ENCODE peak calls at places on chromosomes 13 and 19, in seven cellular contexts. One of them, this sample, is unnamed.

GRCh38 chr19:40621966-40622772 is 21.0 kb downstream of the LTBP4 start:
- DNase-seq in Peyer's patch: no peak
- DNase-seq in GM23338: no peak
- DNase-seq in A549: no peak
- DNase-seq in thoracic aorta: no peak
- DNase-seq in IMR-90: no peak
- DNase-seq in gastrocnemius medialis: no peak
- DNase-seq in this sample: no peak

GRCh38 chr13:44698076-44698475 is 121.9 kb upstream of the TSC22D1 start:
- DNase-seq in Peyer's patch: no peak
- DNase-seq in GM23338: no peak
- DNase-seq in A549: no peak
- DNase-seq in thoracic aorta: no peak
- DNase-seq in IMR-90: no peak
- DNase-seq in gastrocnemius medialis: no peak
- DNase-seq in this sample: no peak

GRCh38 chr19:19737559-19738332 is 4.8 kb upstream of the ZNF14 start:
- DNase-seq in Peyer's patch: no peak
- DNase-seq in GM23338: no peak
- DNase-seq in A549: no peak
- DNase-seq in thoracic aorta: no peak
- DNase-seq in IMR-90: no peak
- DNase-seq in gastrocnemius medialis: no peak
- DNase-seq in this sample: no peak

GRCh38 chr19:6773323-6773931 is 919 bp downstream of the VAV1 start:
- DNase-seq in Peyer's patch: peak
- DNase-seq in GM23338: peak
- DNase-seq in A549: no peak
- DNase-seq in thoracic aorta: no peak
- DNase-seq in IMR-90: no peak
- DNase-seq in gastrocnemius medialis: no peak
- DNase-seq in this sample: no peak

GRCh38 chr13:79405501-79405830 is 589 bp downstream of the RBM26 start:
- DNase-seq in Peyer's patch: no peak
- DNase-seq in GM23338: peak
- DNase-seq in A549: peak
- DNase-seq in thoracic aorta: no peak
- DNase-seq in IMR-90: no peak
- DNase-seq in gastrocnemius medialis: no peak
- DNase-seq in this sample: peak

GRCh38 chr19:37468961-37469777 is at the start of gene ZNF570:
- DNase-seq in Peyer's patch: peak
- DNase-seq in GM23338: peak
- DNase-seq in A549: peak
- DNase-seq in thoracic aorta: peak
- DNase-seq in IMR-90: peak
- DNase-seq in gastrocnemius medialis: peak
- DNase-seq in this sample: peak

GRCh38 chr13:114263590-114263989 is 17.8 kb upstream of the UPF3A start:
- DNase-seq in Peyer's patch: no peak
- DNase-seq in GM23338: no peak
- DNase-seq in A549: no peak
- DNase-seq in thoracic aorta: no peak
- DNase-seq in IMR-90: no peak
- DNase-seq in gastrocnemius medialis: no peak
- DNase-seq in this sample: no peak

GRCh38 chr19:6014551-6015135 is 36.7 kb upstream of the RANBP3 start:
- DNase-seq in Peyer's patch: no peak
- DNase-seq in GM23338: no peak
- DNase-seq in A549: no peak
- DNase-seq in thoracic aorta: no peak
- DNase-seq in IMR-90: no peak
- DNase-seq in gastrocnemius medialis: no peak
- DNase-seq in this sample: no peak

GRCh38 chr13:93422980-93423554 is 196.5 kb downstream of the GPC6 start:
- DNase-seq in Peyer's patch: no peak
- DNase-seq in GM23338: no peak
- DNase-seq in A549: no peak
- DNase-seq in thoracic aorta: no peak
- DNase-seq in IMR-90: no peak
- DNase-seq in gastrocnemius medialis: no peak
- DNase-seq in this sample: no peak

GRCh38 chr13:96636310-96636709 is 358.0 kb downstream of the OXGR1 start:
- DNase-seq in Peyer's patch: no peak
- DNase-seq in GM23338: no peak
- DNase-seq in A549: no peak
- DNase-seq in thoracic aorta: no peak
- DNase-seq in IMR-90: no peak
- DNase-seq in gastrocnemius medialis: no peak
- DNase-seq in this sample: no peak

GRCh38 chr13:76976488-76976887 is 15.4 kb upstream of the CLN5 start:
- DNase-seq in Peyer's patch: no peak
- DNase-seq in GM23338: no peak
- DNase-seq in A549: no peak
- DNase-seq in thoracic aorta: no peak
- DNase-seq in IMR-90: no peak
- DNase-seq in gastrocnemius medialis: no peak
- DNase-seq in this sample: no peak

GRCh38 chr19:41551212-41551610 is 24.8 kb upstream of the CEACAM21 start:
- DNase-seq in Peyer's patch: no peak
- DNase-seq in GM23338: no peak
- DNase-seq in A549: no peak
- DNase-seq in thoracic aorta: no peak
- DNase-seq in IMR-90: no peak
- DNase-seq in gastrocnemius medialis: no peak
- DNase-seq in this sample: no peak

GRCh38 chr19:6503407-6504201 is 1.5 kb upstream of the TUBB4A start:
- DNase-seq in Peyer's patch: no peak
- DNase-seq in GM23338: no peak
- DNase-seq in A549: no peak
- DNase-seq in thoracic aorta: no peak
- DNase-seq in IMR-90: no peak
- DNase-seq in gastrocnemius medialis: no peak
- DNase-seq in this sample: no peak

GRCh38 chr19:517721-518136 is 10.4 kb downstream of the TPGS1 start:
- DNase-seq in Peyer's patch: no peak
- DNase-seq in GM23338: no peak
- DNase-seq in A549: no peak
- DNase-seq in thoracic aorta: no peak
- DNase-seq in IMR-90: no peak
- DNase-seq in gastrocnemius medialis: no peak
- DNase-seq in this sample: no peak

GRCh38 chr19:35006342-35006998 is 6.3 kb downstream of the GRAMD1A start:
- DNase-seq in Peyer's patch: no peak
- DNase-seq in GM23338: no peak
- DNase-seq in A549: peak
- DNase-seq in thoracic aorta: no peak
- DNase-seq in IMR-90: peak
- DNase-seq in gastrocnemius medialis: no peak
- DNase-seq in this sample: no peak

GRCh38 chr19:52897149-52897935 is at the start of gene ZNF320:
- DNase-seq in Peyer's patch: peak
- DNase-seq in GM23338: peak
- DNase-seq in A549: no peak
- DNase-seq in thoracic aorta: peak
- DNase-seq in IMR-90: peak
- DNase-seq in gastrocnemius medialis: peak
- DNase-seq in this sample: peak

GRCh38 chr19:44109458-44109857 is 3.7 kb upstream of the ZNF225 start:
- DNase-seq in Peyer's patch: no peak
- DNase-seq in GM23338: no peak
- DNase-seq in A549: no peak
- DNase-seq in thoracic aorta: no peak
- DNase-seq in IMR-90: no peak
- DNase-seq in gastrocnemius medialis: no peak
- DNase-seq in this sample: no peak

GRCh38 chr13:112722433-112723250 is 32.8 kb downstream of the ATP11A start:
- DNase-seq in Peyer's patch: peak
- DNase-seq in GM23338: peak
- DNase-seq in A549: peak
- DNase-seq in thoracic aorta: no peak
- DNase-seq in IMR-90: peak
- DNase-seq in gastrocnemius medialis: no peak
- DNase-seq in this sample: peak

GRCh38 chr13:35978607-35979316 is 152.4 kb downstream of the DCLK1 start:
- DNase-seq in Peyer's patch: no peak
- DNase-seq in GM23338: peak
- DNase-seq in A549: peak
- DNase-seq in thoracic aorta: no peak
- DNase-seq in IMR-90: peak
- DNase-seq in gastrocnemius medialis: no peak
- DNase-seq in this sample: peak

GRCh38 chr13:85659493-85659892 is 139.7 kb downstream of the SLITRK6 start:
- DNase-seq in Peyer's patch: no peak
- DNase-seq in GM23338: no peak
- DNase-seq in A549: no peak
- DNase-seq in thoracic aorta: no peak
- DNase-seq in IMR-90: peak
- DNase-seq in gastrocnemius medialis: no peak
- DNase-seq in this sample: peak

GRCh38 chr19:23822735-23823134 is 64.0 kb upstream of the ZNF681 start:
- DNase-seq in Peyer's patch: no peak
- DNase-seq in GM23338: no peak
- DNase-seq in A549: no peak
- DNase-seq in thoracic aorta: no peak
- DNase-seq in IMR-90: no peak
- DNase-seq in gastrocnemius medialis: no peak
- DNase-seq in this sample: peak

GRCh38 chr19:4337906-4338440 is 654 bp downstream of the STAP2 start:
- DNase-seq in Peyer's patch: peak
- DNase-seq in GM23338: peak
- DNase-seq in A549: no peak
- DNase-seq in thoracic aorta: no peak
- DNase-seq in IMR-90: no peak
- DNase-seq in gastrocnemius medialis: no peak
- DNase-seq in this sample: no peak

GRCh38 chr13:52925775-52926285 is 77.4 kb upstream of the PCDH8 start:
- DNase-seq in Peyer's patch: no peak
- DNase-seq in GM23338: no peak
- DNase-seq in A549: no peak
- DNase-seq in thoracic aorta: no peak
- DNase-seq in IMR-90: no peak
- DNase-seq in gastrocnemius medialis: peak
- DNase-seq in this sample: peak

GRCh38 chr13:108322206-108322824 is 52.8 kb downstream of the TNFSF13B start:
- DNase-seq in Peyer's patch: no peak
- DNase-seq in GM23338: peak
- DNase-seq in A549: peak
- DNase-seq in thoracic aorta: no peak
- DNase-seq in IMR-90: peak
- DNase-seq in gastrocnemius medialis: no peak
- DNase-seq in this sample: peak

GRCh38 chr13:102569488-102569887 is 27.3 kb upstream of the TPP2 start:
- DNase-seq in Peyer's patch: no peak
- DNase-seq in GM23338: no peak
- DNase-seq in A549: no peak
- DNase-seq in thoracic aorta: no peak
- DNase-seq in IMR-90: peak
- DNase-seq in gastrocnemius medialis: no peak
- DNase-seq in this sample: no peak

GRCh38 chr13:19864018-19864338 is 529 bp upstream of the ZMYM5 start:
- DNase-seq in Peyer's patch: peak
- DNase-seq in GM23338: peak
- DNase-seq in A549: peak
- DNase-seq in thoracic aorta: no peak
- DNase-seq in IMR-90: no peak
- DNase-seq in gastrocnemius medialis: peak
- DNase-seq in this sample: no peak

GRCh38 chr13:66341978-66342377 is 888.2 kb downstream of the PCDH9 start:
- DNase-seq in Peyer's patch: no peak
- DNase-seq in GM23338: no peak
- DNase-seq in A549: no peak
- DNase-seq in thoracic aorta: no peak
- DNase-seq in IMR-90: no peak
- DNase-seq in gastrocnemius medialis: no peak
- DNase-seq in this sample: no peak
- TF ChIP-seq CTCF in Peyer's patch: no peak
- TF ChIP-seq CTCF in GM23338: no peak
- TF ChIP-seq CTCF in A549: no peak
- TF ChIP-seq CTCF in thoracic aorta: no peak
- TF ChIP-seq CTCF in IMR-90: no peak
- TF ChIP-seq CTCF in gastrocnemius medialis: no peak
- TF ChIP-seq CTCF in this sample: no peak

GRCh38 chr19:28330831-28331230 is 882.1 kb downstream of the UQCRFS1 start:
- DNase-seq in Peyer's patch: no peak
- DNase-seq in GM23338: no peak
- DNase-seq in A549: no peak
- DNase-seq in thoracic aorta: no peak
- DNase-seq in IMR-90: no peak
- DNase-seq in gastrocnemius medialis: no peak
- DNase-seq in this sample: no peak
- H3K27ac ChIP-seq in Peyer's patch: no peak
- H3K27ac ChIP-seq in GM23338: no peak
- H3K27ac ChIP-seq in A549: no peak
- H3K27ac ChIP-seq in thoracic aorta: no peak
- H3K27ac ChIP-seq in IMR-90: no peak
- H3K27ac ChIP-seq in gastrocnemius medialis: no peak
- H3K27ac ChIP-seq in this sample: no peak

GRCh38 chr13:99225078-99225477 is 24.4 kb downstream of the UBAC2 start:
- DNase-seq in Peyer's patch: no peak
- DNase-seq in GM23338: no peak
- DNase-seq in A549: no peak
- DNase-seq in thoracic aorta: no peak
- DNase-seq in IMR-90: no peak
- DNase-seq in gastrocnemius medialis: no peak
- DNase-seq in this sample: no peak
- TF ChIP-seq CTCF in Peyer's patch: no peak
- TF ChIP-seq CTCF in GM23338: no peak
- TF ChIP-seq CTCF in A549: no peak
- TF ChIP-seq CTCF in thoracic aorta: no peak
- TF ChIP-seq CTCF in IMR-90: no peak
- TF ChIP-seq CTCF in gastrocnemius medialis: no peak
- TF ChIP-seq CTCF in this sample: no peak

GRCh38 chr13:50128406-50129048 is 113.3 kb downstream of the KCNRG start:
- DNase-seq in Peyer's patch: no peak
- DNase-seq in GM23338: peak
- DNase-seq in A549: no peak
- DNase-seq in thoracic aorta: no peak
- DNase-seq in IMR-90: no peak
- DNase-seq in gastrocnemius medialis: no peak
- DNase-seq in this sample: no peak

GRCh38 chr13:50126378-50127016 is 111.3 kb downstream of the KCNRG start:
- DNase-seq in Peyer's patch: peak
- DNase-seq in GM23338: peak
- DNase-seq in A549: peak
- DNase-seq in thoracic aorta: no peak
- DNase-seq in IMR-90: peak
- DNase-seq in gastrocnemius medialis: no peak
- DNase-seq in this sample: no peak

GRCh38 chr13:50129065-50129922 is 114.0 kb downstream of the KCNRG start:
- DNase-seq in Peyer's patch: no peak
- DNase-seq in GM23338: peak
- DNase-seq in A549: no peak
- DNase-seq in thoracic aorta: no peak
- DNase-seq in IMR-90: no peak
- DNase-seq in gastrocnemius medialis: peak
- DNase-seq in this sample: no peak

GRCh38 chr13:50127017-50127725 is 111.9 kb downstream of the KCNRG start:
- DNase-seq in Peyer's patch: peak
- DNase-seq in GM23338: peak
- DNase-seq in A549: no peak
- DNase-seq in thoracic aorta: no peak
- DNase-seq in IMR-90: peak
- DNase-seq in gastrocnemius medialis: peak
- DNase-seq in this sample: no peak

GRCh38 chr13:50127726-50128291 is 112.6 kb downstream of the KCNRG start:
- DNase-seq in Peyer's patch: no peak
- DNase-seq in GM23338: peak
- DNase-seq in A549: no peak
- DNase-seq in thoracic aorta: no peak
- DNase-seq in IMR-90: no peak
- DNase-seq in gastrocnemius medialis: no peak
- DNase-seq in this sample: no peak
- H3K27ac ChIP-seq in Peyer's patch: peak
- H3K27ac ChIP-seq in GM23338: no peak
- H3K27ac ChIP-seq in A549: no peak
- H3K27ac ChIP-seq in thoracic aorta: no peak
- H3K27ac ChIP-seq in IMR-90: peak
- H3K27ac ChIP-seq in gastrocnemius medialis: peak
- H3K27ac ChIP-seq in this sample: no peak

This sample was measured in RWPE1.